ENCODE peak calls at places on chromosomes 13 and 19, in seven cellular contexts. F is activated naive CD4-positive, alpha-beta T cell; U is D721Med; A is NCI-H345; T is aorta; H is NCI-H146; G is putamen. Z is an unnamed sample.

GRCh38 chr19:17686027-17686511 is 2.1 kb downstream of the UNC13A start:
- DNase-seq in F (no peak), U (no peak), A (no peak), T (no peak), H (no peak), G (peak; percentile 76), Z (no peak)

GRCh38 chr19:5585461-5586299 is 17.9 kb upstream of the TINCR start:
- DNase-seq in F (no peak), U (no peak), A (no peak), T (peak; percentile 59), H (no peak), G (peak; percentile 34), Z (peak; percentile 78)

GRCh38 chr13:104105418-104106355 is 1039.5 kb upstream of the SLC10A2 start:
- DNase-seq in F (no peak), U (no peak), A (no peak), T (no peak), H (no peak), G (no peak), Z (no peak)

GRCh38 chr13:107590556-107590955 is 624.8 kb downstream of the LIG4 start:
- DNase-seq in F (no peak), U (no peak), A (no peak), T (no peak), H (no peak), G (no peak), Z (no peak)

GRCh38 chr19:778910-779653 is 18.2 kb upstream of the PTBP1 start:
- DNase-seq in F (no peak), U (no peak), A (no peak), T (peak; percentile 69), H (peak; percentile 37), G (no peak), Z (no peak)

GRCh38 chr13:42967660-42968059 is 24.4 kb downstream of the EPSTI1 start:
- DNase-seq in F (no peak), U (no peak), A (no peak), T (no peak), H (peak; percentile 16), G (no peak), Z (no peak)

GRCh38 chr19:7928741-7929701 is 3.1 kb upstream of the CTXN1 start:
- DNase-seq in F (no peak), U (no peak), A (no peak), T (peak; percentile 82), H (no peak), G (no peak), Z (peak; percentile 79)

GRCh38 chr13:27201661-27202060 is 30.1 kb upstream of the USP12 start:
- DNase-seq in F (no peak), U (no peak), A (no peak), T (no peak), H (no peak), G (no peak), Z (no peak)

GRCh38 chr13:19085258-19085657 is 96.4 kb downstream of the TUBA3C start:
- DNase-seq in F (no peak), U (no peak), A (no peak), T (no peak), H (no peak), G (no peak), Z (no peak)

GRCh38 chr13:33016414-33017409 is at the start of gene KL:
- DNase-seq in F (no peak), U (no peak), A (no peak), T (peak; percentile 59), H (peak; percentile 70), G (no peak), Z (peak; percentile 11)